ENCODE peak calls at places on chromosomes 4 and X, in five cellular contexts. Y is SK-N-SH, W is AG09309, R is uterus, I is cardiac fibroblast. L is an unnamed sample.

GRCh38 chrX:45830343-45830742 is 629.7 kb upstream of the DIPK2B start:
- DNase-seq in R (no peak), I (no peak), W (no peak), Y (no peak), L (no peak)

GRCh38 chrX:71632923-71633657 is 14.8 kb upstream of the CXCR3 start:
- DNase-seq in Y (no peak), R (no peak), W (no peak), I (no peak), L (no peak)

GRCh38 chr4:139647184-139647583 is 18.4 kb upstream of the MGST2 start:
- DNase-seq in I (no peak), R (no peak), W (no peak), Y (no peak), L (no peak)

GRCh38 chr4:152036626-152037025 is 275.8 kb upstream of the GATB start:
- DNase-seq in I (no peak), Y (no peak), R (no peak), W (no peak), L (no peak)

GRCh38 chr4:107718351-107718965 is 1.6 kb downstream of the PAPSS1 start:
- DNase-seq in I (no peak), W (peak), Y (no peak), R (no peak), L (no peak)

GRCh38 chr4:79906996-79907395 is 166.0 kb downstream of the ANTXR2 start:
- DNase-seq in W (no peak), Y (no peak), R (no peak), I (no peak), L (no peak)

GRCh38 chrX:1423215-1423614 is 29.5 kb downstream of the ASMTL start:
- DNase-seq in Y (no peak), I (no peak), R (no peak), W (no peak), L (no peak)

GRCh38 chr4:147782087-147782781 is 50.3 kb downstream of the ARHGAP10 start:
- DNase-seq in Y (no peak), W (no peak), I (peak), R (no peak), L (peak)

GRCh38 chr4:8188743-8189550 is 10.1 kb upstream of the SH3TC1 start:
- DNase-seq in Y (no peak), I (peak), W (no peak), R (no peak), L (no peak)

GRCh38 chr4:164613761-164614277 is 140.1 kb upstream of the SMIM31 start:
- DNase-seq in W (no peak), I (no peak), Y (no peak), R (no peak), L (no peak)

GRCh38 chr4:1050486-1051213 is 39.2 kb downstream of the FGFRL1 start:
- DNase-seq in Y (peak), R (peak), W (no peak), I (peak), L (no peak)

GRCh38 chrX:108736509-108737479 is at the start of gene IRS4:
- DNase-seq in I (peak), W (no peak), Y (peak), R (peak), L (no peak)

DNA sequence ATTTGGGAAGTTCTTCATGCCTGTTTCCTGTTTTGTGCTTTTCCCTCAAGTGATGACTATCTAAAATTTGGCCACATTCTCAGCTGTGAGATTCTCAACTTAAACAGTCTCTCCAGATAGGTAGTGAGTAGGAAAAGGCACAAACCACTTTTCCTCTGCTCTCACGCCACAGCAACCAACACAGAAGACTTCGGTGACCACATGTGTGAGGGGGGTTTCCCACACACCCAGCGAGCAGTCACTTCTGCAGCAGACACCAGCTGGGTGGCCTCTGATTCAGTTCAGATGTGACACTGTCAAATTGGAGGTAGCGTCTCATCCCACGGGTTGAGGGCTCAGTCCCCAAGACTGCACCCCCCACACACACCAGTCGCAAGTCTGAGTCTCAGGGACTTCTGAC is 25.1 kb upstream of the CLDN34 start:
- DNase-seq in Y (no peak), R (no peak), W (no peak), I (no peak), L (no peak)
- TF ChIP-seq CTCF in Y (no peak), R (no peak), W (no peak), I (no peak), L (no peak)

GRCh38 chr4:119626420-119626819 is 2.2 kb downstream of the PDE5A start:
- DNase-seq in R (no peak), I (no peak), W (no peak), Y (no peak), L (no peak)
- H3K4me3 ChIP-seq in R (peak), I (peak), W (peak), Y (peak), L (peak)

GRCh38 chr4:83768146-83768545 is 232.2 kb downstream of the GPAT3 start:
- DNase-seq in R (no peak), W (no peak), Y (no peak), I (no peak), L (no peak)

GRCh38 chr4:83772680-83773079 is 236.8 kb downstream of the GPAT3 start:
- DNase-seq in W (no peak), R (no peak), Y (no peak), I (no peak), L (no peak)

GRCh38 chr4:83767017-83767541 is 231.2 kb downstream of the GPAT3 start:
- DNase-seq in R (no peak), Y (no peak), I (no peak), W (no peak), L (no peak)

DNA sequence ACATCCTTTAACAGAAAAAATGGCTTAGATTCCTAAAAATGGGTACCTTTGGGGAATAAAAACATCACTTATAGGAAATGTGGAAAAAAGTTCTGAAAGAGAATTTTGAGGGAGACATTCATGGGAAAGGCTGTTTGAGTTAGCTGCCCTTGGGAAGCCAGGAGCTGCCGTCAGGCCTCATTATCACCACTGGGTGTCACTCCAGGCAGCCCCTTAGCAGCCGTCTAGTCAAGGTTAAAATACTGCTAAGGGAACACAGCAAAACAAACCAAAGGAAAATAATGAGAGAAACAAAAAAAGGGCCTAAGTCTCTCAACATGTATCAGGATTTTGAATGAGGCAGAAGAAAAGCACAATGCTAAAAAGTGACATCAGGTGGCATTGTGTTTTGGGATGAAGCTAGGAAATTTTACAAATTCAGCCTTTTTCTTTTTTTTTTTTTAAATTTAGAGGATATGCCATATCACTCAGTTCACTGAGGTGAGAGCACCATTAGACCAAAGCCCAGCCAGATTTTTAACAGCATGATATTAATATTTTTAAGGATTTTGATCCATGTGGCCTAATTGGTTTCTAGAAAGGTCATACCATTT is 235.3 kb downstream of the GPAT3 start:
- DNase-seq in I (peak), Y (peak), W (peak), R (no peak), L (peak)
- TF ChIP-seq CTCF in I (peak), Y (peak), W (peak), R (no peak), L (peak)

GRCh38 chr4:5887011-5887360 is 5.9 kb downstream of the CRMP1 start:
- DNase-seq in R (no peak), W (no peak), I (no peak), Y (no peak), L (no peak)
- H3K4me3 ChIP-seq in R (peak), W (no peak), I (no peak), Y (peak), L (no peak)

DNA sequence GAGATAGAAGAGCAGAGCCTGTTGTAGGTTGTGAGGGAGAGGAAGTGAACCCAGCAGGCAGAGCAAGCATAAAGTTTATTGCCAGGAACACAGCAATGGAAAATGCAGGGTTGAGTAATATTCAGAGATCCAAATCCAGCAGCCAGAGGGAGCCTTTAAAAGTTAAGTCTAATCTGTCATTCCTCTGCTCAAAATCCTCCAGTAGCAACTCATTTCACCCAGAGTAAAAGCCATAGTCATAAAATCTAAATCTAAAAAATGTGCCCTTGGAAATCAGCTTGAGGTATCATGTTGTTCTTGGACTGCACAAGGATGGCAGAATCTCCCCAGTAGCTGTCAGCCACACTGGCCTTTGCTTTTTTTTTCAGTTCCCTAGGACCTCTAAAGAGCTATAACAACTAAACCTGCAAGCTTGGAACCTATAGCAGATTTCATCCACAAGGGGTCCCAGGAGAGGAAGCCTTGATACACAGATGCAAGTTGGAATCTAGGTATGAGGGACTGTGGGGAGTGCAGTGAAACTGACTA is 62.9 kb upstream of the FRAS1 start:
- DNase-seq in Y (peak), W (peak), R (no peak), I (peak), L (peak)
- TF ChIP-seq CTCF in Y (peak), W (peak), R (peak), I (peak), L (peak)

DNA sequence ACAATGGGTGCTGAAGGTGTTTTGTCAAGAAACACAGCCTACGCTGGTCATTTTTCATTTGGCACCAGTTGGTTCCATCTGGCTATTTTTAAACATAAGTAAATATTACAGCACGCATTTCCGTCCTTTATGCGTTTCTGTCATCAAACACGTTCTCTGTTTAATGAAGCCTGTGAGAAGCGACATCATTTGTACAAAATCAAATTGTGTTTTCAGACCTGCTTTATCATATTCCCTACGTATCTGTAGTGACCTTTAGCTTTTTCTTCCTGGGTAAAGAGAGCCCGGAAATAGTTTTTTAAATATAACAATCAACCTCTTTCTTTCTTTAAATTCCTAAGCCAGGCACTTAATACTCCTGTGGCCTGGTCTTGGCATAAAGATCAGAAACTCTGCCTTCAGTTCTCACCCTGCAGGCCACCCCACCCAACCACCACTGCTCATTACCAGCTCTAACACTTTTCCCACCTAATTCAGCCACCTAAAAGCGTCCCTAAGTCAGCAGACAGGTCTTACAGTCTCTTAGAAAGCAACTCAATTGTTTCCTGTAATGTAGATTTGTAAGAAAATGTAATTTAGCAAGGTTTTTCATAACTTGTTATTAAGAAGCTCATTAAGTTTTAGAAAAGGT is 30.4 kb downstream of the ACSL1 start:
- DNase-seq in W (no peak), Y (no peak), I (peak), R (no peak), L (no peak)
- H3K4me3 ChIP-seq in W (no peak), Y (no peak), I (no peak), R (no peak), L (no peak)

L was measured in HFF-Myc.